ENCODE peak calls at places on chromosomes 16 and 17, in four cellular contexts. Y is mesenchymal stem cell, K is H1, M is trophoblast cell. W is an unnamed sample.
A peak's percentile ranks its signal among the peaks of the same experiment; 100 is the strongest.

GRCh38 chr17:77802811-77803220 is 155.7 kb upstream of the TNRC6C start:
- DNase-seq in K (no peak), M (no peak), Y (peak; percentile 37), W (peak; percentile 66)

GRCh38 chr17:33233855-33234228 is 59.3 kb downstream of the ASIC2 start:
- DNase-seq in K (no peak), M (no peak), Y (peak; percentile 8), W (no peak)

GRCh38 chr17:1134634-1135324 is 45.0 kb downstream of the ABR start:
- DNase-seq in Y (no peak), K (no peak), M (no peak), W (no peak)

GRCh38 chr16:31081428-31082351 is 7.1 kb downstream of the PRSS53 start:
- DNase-seq in Y (no peak), K (no peak), M (no peak), W (no peak)

GRCh38 chr17:40466298-40466971 is 23.2 kb downstream of the IGFBP4 start:
- DNase-seq in Y (no peak), K (no peak), M (no peak), W (no peak)

GRCh38 chr16:847681-848445 is 47.3 kb upstream of the GNG13 start:
- DNase-seq in K (no peak), M (no peak), Y (no peak), W (no peak)

GRCh38 chr17:68101992-68102758 is 66.6 kb downstream of the KPNA2 start:
- DNase-seq in M (no peak), Y (peak; percentile 22), K (no peak), W (no peak)

GRCh38 chr17:70344356-70345060 is 175.2 kb downstream of the KCNJ2 start:
- DNase-seq in M (no peak), Y (peak; percentile 78), K (no peak), W (no peak)

GRCh38 chr17:68204736-68205135 is 43.1 kb upstream of the AMZ2 start:
- DNase-seq in K (no peak), Y (no peak), M (no peak), W (no peak)

GRCh38 chr17:56914641-56915263 is 903 bp upstream of the TRIM25 start:
- DNase-seq in M (no peak), K (no peak), Y (no peak), W (no peak)

GRCh38 chr17:75318211-75318610 is 29.0 kb upstream of the SLC25A19 start:
- DNase-seq in Y (no peak), K (no peak), M (no peak), W (no peak)

GRCh38 chr17:27442702-27443101 is 13.5 kb upstream of the KSR1 start:
- DNase-seq in K (no peak), Y (no peak), M (no peak), W (no peak)

GRCh38 chr16:72997141-72997542 is 50.8 kb downstream of the ZFHX3 start:
- DNase-seq in K (no peak), M (peak; percentile 99), Y (peak; percentile 73), W (no peak)

GRCh38 chr16:10741844-10742243 is 1.8 kb upstream of the NUBP1 start:
- DNase-seq in Y (no peak), M (no peak), K (no peak), W (no peak)

GRCh38 chr17:31373150-31374082 is 18.1 kb upstream of the RAB11FIP4 start:
- DNase-seq in M (peak; percentile 23), Y (peak; percentile 70), K (no peak), W (no peak)

GRCh38 chr17:27630607-27631408 is at the start of gene LGALS9:
- DNase-seq in Y (peak; percentile 19), K (no peak), M (no peak), W (no peak)

GRCh38 chr17:81153340-81153803 is 11.9 kb upstream of the PVALEF start:
- DNase-seq in Y (no peak), K (no peak), M (peak; percentile 19), W (no peak)

GRCh38 chr17:56108811-56109284 is 44.4 kb upstream of the ANKFN1 start:
- DNase-seq in M (no peak), Y (no peak), K (no peak), W (no peak)

GRCh38 chr17:44734272-44734671 is 24.5 kb upstream of the ADAM11 start:
- DNase-seq in K (no peak), Y (no peak), M (no peak), W (no peak)

GRCh38 chr16:66511615-66512500 is 38.1 kb downstream of the TK2 start:
- DNase-seq in K (peak; percentile 74), M (peak; percentile 95), Y (peak; percentile 75), W (no peak)

GRCh38 chr16:86865866-86866675 is 287.7 kb downstream of the FOXL1 start:
- DNase-seq in M (no peak), Y (peak; percentile 29), K (no peak), W (no peak)

GRCh38 chr16:86357303-86357702 is 153.0 kb upstream of the FOXF1 start:
- DNase-seq in K (no peak), Y (no peak), M (no peak), W (no peak)

GRCh38 chr16:71894229-71894920 is 956 bp upstream of the IST1 start:
- DNase-seq in M (peak; percentile 17), K (peak; percentile 39), Y (peak; percentile 86), W (peak; percentile 26)

GRCh38 chr16:67897231-67897630 is 4.2 kb downstream of the PSKH1 start:
- DNase-seq in M (no peak), Y (peak; percentile 55), K (no peak), W (no peak)

GRCh38 chr17:7997186-7997585 is 5.2 kb upstream of the GUCY2D start:
- DNase-seq in M (no peak), Y (peak; percentile 28), K (no peak), W (no peak)

DNA sequence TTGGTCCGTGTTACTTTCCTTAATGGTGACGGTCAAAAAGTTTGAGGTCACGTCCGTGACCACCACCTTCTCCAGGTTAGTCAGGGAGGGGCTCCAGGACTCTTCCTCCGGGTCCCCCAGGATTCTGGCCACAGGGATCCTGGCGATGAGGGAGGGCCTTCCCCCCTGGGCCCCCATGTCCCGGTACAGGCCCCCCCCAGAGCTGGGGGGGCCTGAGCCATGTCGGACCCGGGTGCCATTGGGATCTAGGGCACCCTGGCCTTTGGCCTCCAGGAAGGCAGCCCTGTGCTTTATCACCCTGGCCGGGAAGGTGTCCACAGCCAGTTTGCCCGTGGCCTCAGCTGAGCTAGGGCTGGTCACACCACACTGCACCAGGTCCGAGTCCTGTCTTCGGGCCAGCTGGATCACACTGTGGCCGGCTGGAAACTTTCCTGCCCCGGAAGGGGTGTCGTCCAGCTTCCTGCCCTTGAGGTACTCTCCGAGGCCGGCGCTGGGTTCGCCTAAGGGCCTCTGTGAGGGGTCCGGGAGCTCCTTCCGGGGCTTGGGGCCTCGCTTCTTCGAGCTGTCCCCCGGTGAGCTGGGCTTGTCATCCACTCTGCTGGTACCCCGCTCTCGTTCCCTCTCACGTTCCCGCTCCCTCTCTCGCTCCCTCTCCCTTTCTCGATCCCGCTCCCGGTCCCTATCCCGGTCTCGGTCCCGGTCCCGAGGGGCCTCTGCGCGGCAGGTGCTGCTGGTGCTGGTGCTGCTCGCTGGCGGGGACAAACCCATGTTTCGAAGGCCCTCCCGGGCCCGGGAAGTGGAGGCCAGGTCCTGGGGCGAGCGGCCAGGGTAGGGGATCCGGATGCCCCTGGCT is 2.0 kb downstream of the CBX8 start:
- DNase-seq in Y (no peak), M (no peak), K (no peak), W (no peak)
- H2BK12ac ChIP-seq in Y (no peak overlapping the region), M (no peak overlapping the region), K (peak overlapping the region; percentile 94), W (peak overlapping the region; percentile 58)

GRCh38 chr17:35129973-35130351 is 8.5 kb downstream of the FNDC8 start:
- DNase-seq in Y (no peak), K (no peak), M (no peak), W (no peak)

GRCh38 chr17:35127751-35128514 is 6.5 kb downstream of the FNDC8 start:
- DNase-seq in K (no peak), Y (no peak), M (no peak), W (no peak)

GRCh38 chr17:35132099-35132498 is 10.0 kb downstream of the NLE1 start:
- DNase-seq in M (no peak), K (no peak), Y (no peak), W (no peak)

GRCh38 chr17:35129154-35129972 is 7.9 kb downstream of the FNDC8 start:
- DNase-seq in M (no peak), K (no peak), Y (no peak), W (no peak)

DNA sequence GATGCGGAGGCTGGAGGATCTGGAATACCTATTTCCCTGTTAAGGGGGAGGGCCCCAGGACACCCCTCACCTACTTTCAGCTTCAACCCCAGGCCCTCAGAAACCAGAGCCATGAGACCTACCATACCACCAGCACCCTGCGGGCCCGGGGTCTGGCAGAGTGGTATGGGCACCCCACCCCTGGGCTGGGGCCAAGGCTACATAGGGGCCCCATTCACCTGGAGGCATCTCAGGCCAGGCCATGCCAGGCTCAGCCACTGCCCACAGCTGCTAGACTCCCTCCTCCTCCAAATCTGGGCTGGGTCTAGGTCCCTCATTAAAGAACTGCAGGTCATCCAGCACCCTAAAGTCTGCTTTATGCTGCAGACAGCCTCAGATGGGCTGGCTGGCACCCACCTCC is 9.0 kb downstream of the FNDC8 start:
- DNase-seq in Y (no peak), K (no peak), M (no peak), W (no peak)
- H3K4me3 ChIP-seq in Y (no peak overlapping the region), K (no peak overlapping the region), M (no peak overlapping the region), W (no peak overlapping the region)

GRCh38 chr17:57915980-57916757 is 39.0 kb downstream of the CUEDC1 start:
- DNase-seq in Y (no peak), K (no peak), M (no peak), W (peak; percentile 94)
- H2BK12ac ChIP-seq in Y (peak overlapping the region; percentile 38), K (peak overlapping the region; percentile 90), M (no peak overlapping the region), W (no peak overlapping the region)

DNA sequence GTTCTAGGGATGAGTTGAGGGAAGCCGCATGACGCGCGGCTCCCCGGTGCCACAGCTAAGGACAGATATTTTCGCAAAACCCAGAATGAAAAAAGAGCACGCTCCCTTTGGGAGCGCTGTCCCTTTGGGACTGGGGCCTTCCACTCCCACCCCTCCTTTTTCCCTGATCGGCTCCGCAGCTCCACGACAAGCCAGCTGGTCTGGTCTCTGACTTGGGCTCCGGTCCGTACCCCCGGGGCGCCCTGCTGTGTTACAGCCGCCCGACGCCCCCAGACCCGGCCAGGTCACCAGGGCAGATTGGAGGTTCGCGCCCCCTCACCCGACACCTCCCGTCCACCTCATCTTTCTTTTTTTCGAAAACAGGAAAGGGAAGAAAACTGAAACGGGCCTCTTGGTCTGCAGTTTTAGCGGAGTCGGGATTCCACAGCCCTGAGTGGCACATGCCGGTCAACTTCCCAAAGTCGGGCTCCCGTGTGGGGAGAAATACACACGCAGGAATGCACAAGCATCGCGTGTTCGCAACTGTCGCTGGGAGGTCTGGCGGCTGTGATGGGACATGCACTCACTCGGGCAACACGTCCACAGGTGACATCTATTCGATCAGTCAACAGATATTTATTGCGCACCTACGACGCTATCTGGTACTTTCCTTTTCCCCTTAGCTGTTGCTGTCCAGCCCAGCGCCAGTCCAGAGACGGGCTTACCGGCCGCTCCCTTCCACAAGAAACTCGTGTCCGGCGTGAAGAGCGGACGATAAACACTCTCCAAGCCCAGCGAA is 3.9 kb upstream of the SOX9 start:
- DNase-seq in Y (peak; percentile 51), K (no peak), M (no peak), W (no peak)
- H3K4me3 ChIP-seq in Y (peak overlapping the region; percentile 74), K (peak overlapping the region; percentile 41), M (peak overlapping the region; percentile 50), W (peak overlapping the region; percentile 77)

DNA sequence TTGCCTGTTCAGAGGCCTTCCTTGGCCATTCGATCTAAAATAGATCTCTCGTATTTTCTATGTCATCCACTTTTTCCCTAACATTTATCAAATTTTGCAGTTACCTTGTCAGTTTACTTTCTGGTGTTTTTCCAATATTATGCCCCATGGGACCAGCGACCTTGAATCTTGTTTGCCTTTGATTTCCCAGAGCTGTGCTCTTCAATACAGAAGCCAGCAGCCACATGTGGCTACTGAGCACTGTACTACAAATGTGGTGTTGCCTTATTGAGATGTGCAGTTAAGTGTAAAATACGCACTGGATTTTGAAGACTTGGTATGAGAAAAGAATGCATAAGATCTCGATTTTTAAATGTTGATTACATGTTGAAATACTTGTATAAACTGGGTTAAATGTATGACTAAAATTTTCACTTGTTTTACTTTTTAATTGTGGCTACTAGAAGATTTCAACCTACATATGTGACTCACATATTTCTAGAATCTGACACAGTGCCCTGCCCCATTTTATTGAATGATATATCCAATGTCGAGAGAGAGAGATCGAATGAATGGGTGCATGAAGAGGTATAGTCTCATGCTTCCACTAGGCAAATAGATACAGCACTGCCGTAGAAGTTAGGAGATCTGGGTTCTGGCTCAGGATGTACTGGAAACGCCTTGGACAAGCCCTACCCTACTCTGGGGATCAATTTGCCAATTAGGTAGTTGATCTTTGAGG is 824 bp upstream of the PSME3 start:
- DNase-seq in Y (no peak), M (no peak), K (no peak), W (no peak)
- H2BK12ac ChIP-seq in Y (no peak overlapping the region), M (no peak overlapping the region), K (peak overlapping the region; percentile 56), W (no peak overlapping the region)